ENCODE peak calls at places on chromosomes 1 and 21, in nine cellular contexts. One of them, this sample, is unnamed.

GRCh38 chr1:64242895-64243756 is 39.7 kb downstream of the UBE2U start:
- DNase-seq in adrenal gland: no peak
- DNase-seq in RWPE2: no peak
- DNase-seq in fibroblast of lung: peak
- DNase-seq in PC-9: no peak
- DNase-seq in neuronal stem cell: no peak
- DNase-seq in CD8-positive, alpha-beta memory T cell: no peak
- DNase-seq in left lung: no peak
- DNase-seq in astrocyte of the cerebellum: peak
- DNase-seq in this sample: no peak

GRCh38 chr1:10211805-10212405 is 1.5 kb downstream of the KIF1B start:
- DNase-seq in adrenal gland: peak
- DNase-seq in RWPE2: no peak
- DNase-seq in fibroblast of lung: no peak
- DNase-seq in PC-9: no peak
- DNase-seq in neuronal stem cell: no peak
- DNase-seq in CD8-positive, alpha-beta memory T cell: no peak
- DNase-seq in left lung: no peak
- DNase-seq in astrocyte of the cerebellum: no peak
- DNase-seq in this sample: no peak

GRCh38 chr1:192730206-192730605 is 78.6 kb upstream of the RGS2 start:
- DNase-seq in adrenal gland: no peak
- DNase-seq in RWPE2: no peak
- DNase-seq in fibroblast of lung: no peak
- DNase-seq in PC-9: no peak
- DNase-seq in neuronal stem cell: no peak
- DNase-seq in CD8-positive, alpha-beta memory T cell: no peak
- DNase-seq in left lung: no peak
- DNase-seq in astrocyte of the cerebellum: no peak
- DNase-seq in this sample: no peak

GRCh38 chr1:244239261-244239770 is 188.2 kb downstream of the ZBTB18 start:
- DNase-seq in adrenal gland: no peak
- DNase-seq in RWPE2: no peak
- DNase-seq in fibroblast of lung: peak
- DNase-seq in PC-9: no peak
- DNase-seq in neuronal stem cell: no peak
- DNase-seq in CD8-positive, alpha-beta memory T cell: no peak
- DNase-seq in left lung: no peak
- DNase-seq in astrocyte of the cerebellum: no peak
- DNase-seq in this sample: no peak

GRCh38 chr1:112337028-112337531 is 58.9 kb upstream of the CTTNBP2NL start:
- DNase-seq in adrenal gland: peak
- DNase-seq in RWPE2: no peak
- DNase-seq in fibroblast of lung: no peak
- DNase-seq in PC-9: peak
- DNase-seq in neuronal stem cell: no peak
- DNase-seq in CD8-positive, alpha-beta memory T cell: no peak
- DNase-seq in left lung: peak
- DNase-seq in astrocyte of the cerebellum: no peak
- DNase-seq in this sample: peak

GRCh38 chr1:225498539-225499135 is 70.8 kb upstream of the LBR start:
- DNase-seq in adrenal gland: no peak
- DNase-seq in RWPE2: no peak
- DNase-seq in fibroblast of lung: peak
- DNase-seq in PC-9: no peak
- DNase-seq in neuronal stem cell: no peak
- DNase-seq in CD8-positive, alpha-beta memory T cell: no peak
- DNase-seq in left lung: no peak
- DNase-seq in astrocyte of the cerebellum: no peak
- DNase-seq in this sample: no peak

GRCh38 chr21:43299441-43300277 is 127.3 kb downstream of the SIK1 start:
- DNase-seq in adrenal gland: no peak
- DNase-seq in RWPE2: peak
- DNase-seq in fibroblast of lung: no peak
- DNase-seq in PC-9: no peak
- DNase-seq in neuronal stem cell: no peak
- DNase-seq in CD8-positive, alpha-beta memory T cell: no peak
- DNase-seq in left lung: peak
- DNase-seq in astrocyte of the cerebellum: no peak
- DNase-seq in this sample: no peak

GRCh38 chr1:16245476-16246196 is 8.7 kb upstream of the CPLANE2 start:
- DNase-seq in adrenal gland: peak
- DNase-seq in RWPE2: no peak
- DNase-seq in fibroblast of lung: no peak
- DNase-seq in PC-9: no peak
- DNase-seq in neuronal stem cell: no peak
- DNase-seq in CD8-positive, alpha-beta memory T cell: no peak
- DNase-seq in left lung: no peak
- DNase-seq in astrocyte of the cerebellum: no peak
- DNase-seq in this sample: no peak

GRCh38 chr1:92186081-92186480 is 31.6 kb upstream of the C1orf146 start:
- DNase-seq in adrenal gland: no peak
- DNase-seq in RWPE2: no peak
- DNase-seq in fibroblast of lung: peak
- DNase-seq in PC-9: no peak
- DNase-seq in neuronal stem cell: no peak
- DNase-seq in CD8-positive, alpha-beta memory T cell: no peak
- DNase-seq in left lung: no peak
- DNase-seq in astrocyte of the cerebellum: no peak
- DNase-seq in this sample: no peak

GRCh38 chr1:116878804-116879477 is 30.8 kb upstream of the PTGFRN start:
- DNase-seq in adrenal gland: no peak
- DNase-seq in RWPE2: peak
- DNase-seq in fibroblast of lung: peak
- DNase-seq in PC-9: peak
- DNase-seq in neuronal stem cell: peak
- DNase-seq in CD8-positive, alpha-beta memory T cell: no peak
- DNase-seq in left lung: no peak
- DNase-seq in astrocyte of the cerebellum: no peak
- DNase-seq in this sample: peak

GRCh38 chr1:29943034-29943433 is 706.7 kb downstream of the PTPRU start:
- DNase-seq in adrenal gland: no peak
- DNase-seq in RWPE2: no peak
- DNase-seq in fibroblast of lung: no peak
- DNase-seq in PC-9: no peak
- DNase-seq in neuronal stem cell: no peak
- DNase-seq in CD8-positive, alpha-beta memory T cell: no peak
- DNase-seq in left lung: no peak
- DNase-seq in astrocyte of the cerebellum: no peak
- DNase-seq in this sample: no peak

GRCh38 chr1:111234866-111235265 is 7.4 kb downstream of the CHI3L2 start:
- DNase-seq in adrenal gland: no peak
- DNase-seq in RWPE2: no peak
- DNase-seq in fibroblast of lung: peak
- DNase-seq in PC-9: no peak
- DNase-seq in neuronal stem cell: no peak
- DNase-seq in CD8-positive, alpha-beta memory T cell: no peak
- DNase-seq in left lung: no peak
- DNase-seq in astrocyte of the cerebellum: no peak
- DNase-seq in this sample: no peak

GRCh38 chr21:42288962-42289361 is 26.2 kb downstream of the TFF3 start:
- DNase-seq in adrenal gland: no peak
- DNase-seq in RWPE2: no peak
- DNase-seq in fibroblast of lung: no peak
- DNase-seq in PC-9: no peak
- DNase-seq in neuronal stem cell: no peak
- DNase-seq in CD8-positive, alpha-beta memory T cell: no peak
- DNase-seq in left lung: no peak
- DNase-seq in astrocyte of the cerebellum: no peak
- DNase-seq in this sample: no peak

GRCh38 chr1:9542425-9542824 is 3.2 kb downstream of the SLC25A33 start:
- DNase-seq in adrenal gland: no peak
- DNase-seq in RWPE2: no peak
- DNase-seq in fibroblast of lung: peak
- DNase-seq in PC-9: no peak
- DNase-seq in neuronal stem cell: no peak
- DNase-seq in CD8-positive, alpha-beta memory T cell: no peak
- DNase-seq in left lung: no peak
- DNase-seq in astrocyte of the cerebellum: peak
- DNase-seq in this sample: no peak

GRCh38 chr1:41513388-41513745 is 28.9 kb upstream of the EDN2 start:
- DNase-seq in adrenal gland: no peak
- DNase-seq in RWPE2: no peak
- DNase-seq in fibroblast of lung: no peak
- DNase-seq in PC-9: no peak
- DNase-seq in neuronal stem cell: no peak
- DNase-seq in CD8-positive, alpha-beta memory T cell: no peak
- DNase-seq in left lung: peak
- DNase-seq in astrocyte of the cerebellum: no peak
- DNase-seq in this sample: no peak

DNA sequence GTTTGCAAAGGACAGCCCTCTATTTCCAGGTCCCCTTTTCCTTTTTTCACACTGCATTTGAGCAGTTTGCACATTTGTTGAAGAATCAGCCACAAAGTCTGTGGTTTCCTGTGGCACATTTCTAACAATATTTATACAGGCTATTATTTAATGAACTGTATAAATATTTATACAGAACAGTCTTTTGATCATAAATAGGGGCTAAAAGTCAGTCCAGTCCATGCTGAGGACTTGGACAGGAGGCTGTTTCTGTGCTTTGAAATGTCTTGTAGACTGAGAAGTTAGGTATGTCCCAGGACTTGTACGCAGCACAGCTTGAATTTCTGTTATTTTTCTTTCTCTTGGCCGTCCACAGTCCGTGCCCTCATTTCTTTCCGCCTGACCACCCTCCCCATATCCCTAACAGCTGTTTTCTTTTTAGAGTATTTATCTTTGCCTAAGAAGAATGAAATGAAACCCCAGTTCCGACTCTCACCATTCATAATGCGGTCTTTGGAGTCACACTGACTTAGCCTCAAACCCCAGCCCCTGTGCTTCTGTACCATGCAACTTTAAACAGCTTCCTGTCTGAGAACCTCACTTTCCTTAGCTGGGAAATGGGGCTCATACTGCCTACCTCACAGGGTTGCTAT is 19.7 kb downstream of the FGGY start:
- DNase-seq in adrenal gland: no peak
- DNase-seq in RWPE2: no peak
- DNase-seq in fibroblast of lung: peak
- DNase-seq in PC-9: no peak
- DNase-seq in neuronal stem cell: no peak
- DNase-seq in CD8-positive, alpha-beta memory T cell: no peak
- DNase-seq in left lung: no peak
- DNase-seq in astrocyte of the cerebellum: peak
- DNase-seq in this sample: no peak
- H3K4me3 ChIP-seq in adrenal gland: no peak
- H3K4me3 ChIP-seq in RWPE2: no peak
- H3K4me3 ChIP-seq in fibroblast of lung: peak
- H3K4me3 ChIP-seq in PC-9: no peak
- H3K4me3 ChIP-seq in neuronal stem cell: no peak
- H3K4me3 ChIP-seq in CD8-positive, alpha-beta memory T cell: no peak
- H3K4me3 ChIP-seq in left lung: no peak
- H3K4me3 ChIP-seq in astrocyte of the cerebellum: no peak
- H3K4me3 ChIP-seq in this sample: no peak

GRCh38 chr1:42957880-42958487 is 684 bp downstream of the SLC2A1 start:
- DNase-seq in adrenal gland: peak
- DNase-seq in RWPE2: no peak
- DNase-seq in fibroblast of lung: peak
- DNase-seq in PC-9: peak
- DNase-seq in neuronal stem cell: peak
- DNase-seq in CD8-positive, alpha-beta memory T cell: peak
- DNase-seq in left lung: peak
- DNase-seq in astrocyte of the cerebellum: no peak
- DNase-seq in this sample: peak

GRCh38 chr1:42953182-42954180 is 5.2 kb downstream of the SLC2A1 start:
- DNase-seq in adrenal gland: no peak
- DNase-seq in RWPE2: no peak
- DNase-seq in fibroblast of lung: no peak
- DNase-seq in PC-9: no peak
- DNase-seq in neuronal stem cell: no peak
- DNase-seq in CD8-positive, alpha-beta memory T cell: no peak
- DNase-seq in left lung: peak
- DNase-seq in astrocyte of the cerebellum: no peak
- DNase-seq in this sample: no peak

GRCh38 chr1:42957229-42957879 is 1.3 kb downstream of the SLC2A1 start:
- DNase-seq in adrenal gland: no peak
- DNase-seq in RWPE2: no peak
- DNase-seq in fibroblast of lung: no peak
- DNase-seq in PC-9: no peak
- DNase-seq in neuronal stem cell: no peak
- DNase-seq in CD8-positive, alpha-beta memory T cell: no peak
- DNase-seq in left lung: no peak
- DNase-seq in astrocyte of the cerebellum: no peak
- DNase-seq in this sample: no peak

GRCh38 chr1:42956739-42957138 is 1.9 kb downstream of the SLC2A1 start:
- DNase-seq in adrenal gland: no peak
- DNase-seq in RWPE2: no peak
- DNase-seq in fibroblast of lung: no peak
- DNase-seq in PC-9: no peak
- DNase-seq in neuronal stem cell: no peak
- DNase-seq in CD8-positive, alpha-beta memory T cell: no peak
- DNase-seq in left lung: no peak
- DNase-seq in astrocyte of the cerebellum: no peak
- DNase-seq in this sample: no peak

GRCh38 chr1:42955311-42956063 is 3.2 kb downstream of the SLC2A1 start:
- DNase-seq in adrenal gland: no peak
- DNase-seq in RWPE2: no peak
- DNase-seq in fibroblast of lung: no peak
- DNase-seq in PC-9: no peak
- DNase-seq in neuronal stem cell: no peak
- DNase-seq in CD8-positive, alpha-beta memory T cell: no peak
- DNase-seq in left lung: peak
- DNase-seq in astrocyte of the cerebellum: no peak
- DNase-seq in this sample: no peak
- H3K4me3 ChIP-seq in adrenal gland: no peak
- H3K4me3 ChIP-seq in RWPE2: peak
- H3K4me3 ChIP-seq in fibroblast of lung: no peak
- H3K4me3 ChIP-seq in PC-9: peak
- H3K4me3 ChIP-seq in neuronal stem cell: peak
- H3K4me3 ChIP-seq in CD8-positive, alpha-beta memory T cell: peak
- H3K4me3 ChIP-seq in left lung: no peak
- H3K4me3 ChIP-seq in astrocyte of the cerebellum: peak
- H3K4me3 ChIP-seq in this sample: no peak

DNA sequence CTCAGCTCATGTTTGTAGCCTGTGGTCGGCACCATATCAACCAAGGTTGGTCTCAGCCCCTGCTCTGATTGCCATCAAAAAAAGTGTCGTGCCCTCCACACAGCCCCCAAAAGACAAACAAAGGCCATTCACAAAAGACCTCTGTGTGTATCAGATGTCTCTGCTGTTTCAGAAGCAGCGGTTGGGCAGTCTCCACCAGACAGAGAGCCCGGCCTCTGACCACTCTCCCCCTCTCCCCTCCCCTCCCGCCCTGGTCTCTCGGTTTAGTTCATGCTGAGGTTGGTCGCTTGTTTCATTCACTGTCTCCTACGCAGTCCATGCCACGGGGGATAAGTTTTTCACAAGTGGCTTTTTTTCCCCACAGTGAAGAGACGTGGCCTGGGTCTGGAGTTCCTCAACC is 27.1 kb downstream of the ACTA1 start:
- DNase-seq in adrenal gland: no peak
- DNase-seq in RWPE2: no peak
- DNase-seq in fibroblast of lung: no peak
- DNase-seq in PC-9: no peak
- DNase-seq in neuronal stem cell: peak
- DNase-seq in CD8-positive, alpha-beta memory T cell: no peak
- DNase-seq in left lung: no peak
- DNase-seq in astrocyte of the cerebellum: no peak
- DNase-seq in this sample: no peak
- H3K4me3 ChIP-seq in adrenal gland: no peak
- H3K4me3 ChIP-seq in RWPE2: no peak
- H3K4me3 ChIP-seq in fibroblast of lung: peak
- H3K4me3 ChIP-seq in PC-9: no peak
- H3K4me3 ChIP-seq in neuronal stem cell: peak
- H3K4me3 ChIP-seq in CD8-positive, alpha-beta memory T cell: no peak
- H3K4me3 ChIP-seq in left lung: no peak
- H3K4me3 ChIP-seq in astrocyte of the cerebellum: no peak
- H3K4me3 ChIP-seq in this sample: no peak

GRCh38 chr1:18512883-18513282 is 32.2 kb downstream of the KLHDC7A start:
- DNase-seq in adrenal gland: no peak
- DNase-seq in RWPE2: no peak
- DNase-seq in fibroblast of lung: no peak
- DNase-seq in PC-9: no peak
- DNase-seq in neuronal stem cell: no peak
- DNase-seq in CD8-positive, alpha-beta memory T cell: no peak
- DNase-seq in left lung: no peak
- DNase-seq in astrocyte of the cerebellum: no peak
- DNase-seq in this sample: no peak
- H3K4me3 ChIP-seq in adrenal gland: no peak
- H3K4me3 ChIP-seq in RWPE2: no peak
- H3K4me3 ChIP-seq in fibroblast of lung: no peak
- H3K4me3 ChIP-seq in PC-9: no peak
- H3K4me3 ChIP-seq in neuronal stem cell: no peak
- H3K4me3 ChIP-seq in CD8-positive, alpha-beta memory T cell: no peak
- H3K4me3 ChIP-seq in left lung: no peak
- H3K4me3 ChIP-seq in astrocyte of the cerebellum: no peak
- H3K4me3 ChIP-seq in this sample: no peak

This sample was measured in uterus.